ENCODE peak calls at places on chromosomes 13 and 19, in six cellular contexts. U is suprapubic skin, X is psoas muscle, I is PC-9, J is heart left ventricle, A is fibroblast of lung. P is an unnamed sample.
A peak's percentile ranks its signal among the peaks of the same experiment; 100 is the strongest.

GRCh38 chr13:52845334-52845761 is 3.1 kb downstream of the PCDH8 start:
- DNase-seq in U (no peak), X (no peak), I (no peak), J (no peak), A (no peak), P (no peak)

GRCh38 chr19:47813304-47813994 is 8.3 kb upstream of the CRX start:
- DNase-seq in U (peak; percentile 76), X (peak; percentile 81), I (peak; percentile 49), J (peak; percentile 74), A (peak; percentile 32), P (no peak)

GRCh38 chr13:100789968-100790367 is 115.4 kb upstream of the TMTC4 start:
- DNase-seq in U (no peak), X (no peak), I (no peak), J (no peak), A (peak; percentile 35), P (no peak)

GRCh38 chr13:90445179-90445578 is 902.3 kb upstream of the MIR17HG start:
- DNase-seq in U (no peak), X (no peak), I (peak; percentile 74), J (no peak), A (peak; percentile 98), P (no peak)

GRCh38 chr19:17220207-17220758 is 5.1 kb downstream of the USE1 start:
- DNase-seq in U (no peak), X (peak; percentile 69), I (peak; percentile 77), J (no peak), A (peak; percentile 77), P (no peak)

GRCh38 chr19:23758187-23759074 is at the start of gene ZNF681:
- DNase-seq in U (peak; percentile 95), X (peak; percentile 90), I (peak; percentile 86), J (peak; percentile 94), A (peak; percentile 92), P (peak; percentile 97)

GRCh38 chr19:50290775-50291174 is 38.4 kb downstream of the KCNC3 start:
- DNase-seq in U (no peak), X (no peak), I (no peak), J (no peak), A (no peak), P (no peak)

GRCh38 chr19:51572415-51572814 is 1.3 kb downstream of the ZNF175 start:
- DNase-seq in U (no peak), X (no peak), I (no peak), J (no peak), A (no peak), P (no peak)

GRCh38 chr19:16327131-16327450 is 2.5 kb downstream of the KLF2 start:
- DNase-seq in U (no peak), X (no peak), I (no peak), J (no peak), A (no peak), P (no peak)

GRCh38 chr13:108304170-108305068 is 34.9 kb downstream of the TNFSF13B start:
- DNase-seq in U (no peak), X (no peak), I (no peak), J (no peak), A (no peak), P (no peak)

GRCh38 chr13:112638919-112639318 is 50.9 kb upstream of the ATP11A start:
- DNase-seq in U (no peak), X (no peak), I (no peak), J (no peak), A (no peak), P (no peak)

GRCh38 chr13:44293908-44294735 is 79.5 kb upstream of the SERP2 start:
- DNase-seq in U (no peak), X (no peak), I (no peak), J (no peak), A (peak; percentile 61), P (no peak)

GRCh38 chr19:19403373-19403901 is 2.0 kb upstream of the GATAD2A start:
- DNase-seq in U (no peak), X (peak; percentile 64), I (peak; percentile 91), J (no peak), A (peak; percentile 60), P (no peak)

GRCh38 chr13:45243072-45243471 is 42.2 kb upstream of the KCTD4 start:
- DNase-seq in U (no peak), X (no peak), I (no peak), J (no peak), A (no peak), P (no peak)

GRCh38 chr13:24660023-24660806 is 20.0 kb upstream of the ATP12A start:
- DNase-seq in U (no peak), X (no peak), I (no peak), J (no peak), A (no peak), P (no peak)

GRCh38 chr19:33864311-33864850 is 67.7 kb downstream of the KCTD15 start:
- DNase-seq in U (no peak), X (no peak), I (no peak), J (no peak), A (no peak), P (peak; percentile 77)

GRCh38 chr13:100149389-100149788 is 60.5 kb downstream of the PCCA start:
- DNase-seq in U (no peak), X (no peak), I (no peak), J (no peak), A (no peak), P (no peak)

DNA sequence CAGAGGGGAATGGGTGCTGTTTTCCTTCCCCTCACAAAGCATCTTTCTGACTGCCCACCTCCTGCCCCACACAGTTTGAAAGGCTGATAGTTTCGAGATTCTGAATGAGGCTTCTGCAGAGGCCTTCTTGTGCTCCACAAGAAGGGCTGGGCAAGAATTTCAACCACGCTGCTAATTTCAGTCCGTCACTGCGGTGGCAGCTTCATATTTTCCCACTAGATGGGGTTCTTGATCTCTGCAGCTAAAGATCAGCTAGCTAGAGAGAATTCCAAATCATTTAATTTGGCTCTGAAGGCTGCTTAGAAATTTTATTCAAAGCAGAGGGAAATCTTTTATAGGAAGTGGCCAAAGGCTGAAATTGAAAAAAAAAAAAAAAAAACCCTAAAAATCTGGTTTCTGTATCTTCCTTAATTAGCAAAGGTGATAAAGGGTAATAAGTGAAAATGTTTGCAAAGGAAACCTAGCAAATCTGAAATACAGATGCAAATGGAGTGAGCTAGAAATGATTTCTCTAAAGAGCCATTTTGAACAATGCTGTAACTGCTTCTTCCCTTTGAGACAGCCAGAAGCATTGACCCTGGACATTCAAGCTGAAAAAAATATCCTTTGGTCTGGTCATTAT is 38.0 kb upstream of the C13orf42 start:
- DNase-seq in U (no peak), X (no peak), I (peak; percentile 42), J (no peak), A (peak; percentile 58), P (no peak)
- H3K27ac ChIP-seq in U (no peak overlapping the region), X (no peak overlapping the region), I (no peak overlapping the region), J (no peak overlapping the region), A (no peak overlapping the region), P (no peak overlapping the region)

GRCh38 chr13:102021777-102022176 is 380.1 kb downstream of the FGF14 start:
- DNase-seq in U (no peak), X (no peak), I (no peak), J (no peak), A (no peak), P (no peak)
- H3K4me1 ChIP-seq in U (no peaks in the 10 kb centered on the region), X (no peaks in the 10 kb centered on the region), I (no peaks in the 10 kb centered on the region), J (no peaks in the 10 kb centered on the region), A (no peaks in the 10 kb centered on the region), P (no peaks in the 10 kb centered on the region)

DNA sequence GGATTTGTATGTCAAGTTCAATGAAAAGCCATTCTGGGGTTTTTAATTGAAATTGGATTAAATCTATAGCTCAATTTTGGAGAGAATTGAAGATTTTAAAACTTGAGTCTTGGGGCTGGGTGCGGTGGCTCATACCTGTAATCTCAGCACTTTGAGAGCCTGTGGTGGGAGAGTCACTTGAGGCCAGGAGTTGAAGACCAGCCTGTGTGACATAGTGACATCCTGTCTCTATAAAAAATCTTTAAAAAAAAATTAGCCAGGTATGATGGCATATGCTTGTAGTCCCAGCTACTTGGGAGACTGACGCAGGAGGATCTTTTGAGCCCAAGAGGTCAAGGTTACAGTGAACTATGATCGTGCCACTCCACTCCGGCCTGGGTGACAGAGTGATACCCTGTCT is 41.2 kb downstream of the VAV1 start:
- DNase-seq in U (no peak), X (no peak), I (no peak), J (no peak), A (no peak), P (no peak)
- H3K9me3 ChIP-seq in U (no peaks in the 10 kb centered on the region), X (no peaks in the 10 kb centered on the region), I (no peaks in the 10 kb centered on the region), J (peaks cover 2% of the 10 kb centered on the region), A (no peaks in the 10 kb centered on the region), P (peaks cover 8% of the 10 kb centered on the region)

GRCh38 chr19:5026706-5027273 is 57.9 kb downstream of the KDM4B start:
- DNase-seq in U (no peak), X (no peak), I (no peak), J (no peak), A (no peak), P (no peak)

GRCh38 chr19:5023128-5023571 is 54.2 kb downstream of the KDM4B start:
- DNase-seq in U (no peak), X (peak; percentile 67), I (no peak), J (no peak), A (no peak), P (no peak)

GRCh38 chr19:5024282-5024681 is 55.4 kb downstream of the KDM4B start:
- DNase-seq in U (no peak), X (peak; percentile 75), I (no peak), J (no peak), A (no peak), P (no peak)

GRCh38 chr19:5022066-5022860 is 53.4 kb downstream of the KDM4B start:
- DNase-seq in U (no peak), X (no peak), I (no peak), J (no peak), A (no peak), P (no peak)

DNA sequence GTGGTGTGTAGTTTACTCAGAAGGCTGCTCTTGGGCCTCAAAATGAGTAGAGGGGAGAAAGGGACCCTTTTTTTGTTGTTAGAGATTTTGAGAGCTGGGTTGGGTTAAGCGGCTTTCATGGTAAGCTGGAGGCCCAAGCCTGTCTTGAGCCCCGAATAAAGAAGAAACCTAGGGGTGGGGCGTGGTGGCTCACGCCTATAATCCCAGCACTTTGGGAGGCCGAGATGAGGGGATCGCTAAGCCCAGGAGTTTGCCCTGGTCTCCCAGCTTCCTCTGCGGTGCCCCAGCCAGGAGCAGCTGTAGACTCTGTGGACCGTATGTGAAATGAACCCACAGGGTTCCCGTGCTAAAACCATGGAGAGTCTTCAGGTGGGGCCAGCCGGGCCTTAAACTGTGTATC is 56.1 kb downstream of the KDM4B start:
- DNase-seq in U (no peak), X (no peak), I (no peak), J (no peak), A (no peak), P (no peak)
- H3K27ac ChIP-seq in U (no peak overlapping the region), X (peak overlapping the region; percentile 65), I (no peak overlapping the region), J (no peak overlapping the region), A (no peak overlapping the region), P (peak overlapping the region; percentile 12)

DNA sequence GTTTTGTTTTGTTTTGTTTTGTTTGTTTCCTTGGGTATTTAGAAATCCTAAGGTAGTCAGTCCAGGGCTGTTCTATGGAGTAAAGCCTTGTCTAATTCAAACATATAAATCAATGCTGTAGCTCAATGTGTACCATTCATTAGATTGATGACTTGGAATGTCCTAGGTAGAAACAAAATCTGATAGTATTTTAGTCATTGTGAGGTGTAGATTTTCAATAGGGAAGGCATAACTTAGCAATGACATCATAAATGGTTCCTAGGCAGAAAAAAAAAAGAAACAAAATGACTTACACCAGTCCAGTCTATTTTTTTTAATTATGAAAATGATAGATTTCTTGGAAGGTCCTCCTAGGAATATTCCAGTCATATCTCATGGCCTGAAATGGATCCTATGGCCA is 189.9 kb downstream of the SPRY2 start:
- DNase-seq in U (no peak), X (no peak), I (peak; percentile 72), J (no peak), A (peak; percentile 49), P (no peak)
- H3K4me1 ChIP-seq in U (no peaks in the 10 kb centered on the region), X (no peaks in the 10 kb centered on the region), I (peaks cover 12% of the 10 kb centered on the region), J (peaks cover 4% of the 10 kb centered on the region), A (no peaks in the 10 kb centered on the region), P (no peaks in the 10 kb centered on the region)

P was measured in esophagus muscularis mucosa.